ENCODE peak calls at places on chromosomes 12 and 14, in nine cellular contexts. G is A172, A is fibroblast of mammary gland, R is SJCRH30, N is fibroblast of the aortic adventitia, L is WTC11, S is brain microvascular endothelial cell, B is ovary, Q is fibroblast of lung. P is an unnamed sample.

GRCh38 chr12:95601091-95601490 is 49.8 kb upstream of the USP44 start:
- DNase-seq in G (no peak), A (peak), R (no peak), N (peak), L (no peak), S (no peak), B (no peak), Q (no peak), P (no peak)

GRCh38 chr12:79547044-79547734 is 143.6 kb downstream of the PAWR start:
- DNase-seq in G (peak), A (peak), R (peak), N (peak), L (peak), S (peak), B (no peak), Q (no peak), P (peak)

GRCh38 chr14:104335176-104335575 is 196.8 kb downstream of the KIF26A start:
- DNase-seq in G (no peak), A (no peak), R (no peak), N (no peak), L (no peak), S (no peak), B (peak), Q (no peak), P (no peak)

GRCh38 chr12:106739815-106740552 is 34.5 kb upstream of the RIC8B start:
- DNase-seq in G (peak), A (peak), R (peak), N (no peak), L (no peak), S (peak), B (no peak), Q (peak), P (peak)

GRCh38 chr14:31950760-31951637 is 126.1 kb upstream of the ARHGAP5 start:
- DNase-seq in G (peak), A (peak), R (peak), N (peak), L (peak), S (no peak), B (peak), Q (peak), P (peak)

GRCh38 chr14:63542231-63542999 is 762 bp downstream of the PPP2R5E start:
- DNase-seq in G (peak), A (no peak), R (peak), N (no peak), L (peak), S (no peak), B (no peak), Q (no peak), P (no peak)

GRCh38 chr14:51119411-51120051 is 24.6 kb upstream of the TRIM9 start:
- DNase-seq in G (no peak), A (no peak), R (no peak), N (no peak), L (no peak), S (no peak), B (no peak), Q (no peak), P (no peak)

GRCh38 chr12:6494351-6494743 is 445 bp downstream of the NCAPD2 start:
- DNase-seq in G (no peak), A (no peak), R (no peak), N (no peak), L (no peak), S (peak), B (no peak), Q (no peak), P (no peak)

GRCh38 chr14:50060871-50061663 is 55.3 kb downstream of the VCPKMT start:
- DNase-seq in G (peak), A (peak), R (peak), N (peak), L (no peak), S (peak), B (peak), Q (peak), P (peak)

GRCh38 chr12:2183556-2184541 is 131.1 kb downstream of the CACNA1C start:
- DNase-seq in G (no peak), A (peak), R (no peak), N (peak), L (no peak), S (peak), B (no peak), Q (peak), P (peak)

GRCh38 chr12:99386907-99387306 is 260.6 kb upstream of the GARIN6 start:
- DNase-seq in G (peak), A (peak), R (peak), N (peak), L (no peak), S (peak), B (no peak), Q (peak), P (peak)